ENCODE peak calls at places on chromosome 10, in six cellular contexts. O is CD8-positive, alpha-beta memory T cell; D is trophoblast cell; A is suprapubic skin; V is left ventricle myocardium inferior; Z is pancreas. K is an unnamed sample. For H3K4me1, the result is how much of the 10 kb centered on the place peaks cover.

GRCh38 chr10:70602665-70603438 is at the start of gene PRF1:
- DNase-seq in V (no peak), Z (no peak), O (peak), D (no peak), A (no peak), K (peak)

GRCh38 chr10:117541405-117541908 is 1.1 kb upstream of the EMX2 start:
- DNase-seq in O (no peak), D (no peak), A (peak), Z (no peak), V (no peak), K (peak)

GRCh38 chr10:112986791-112987190 is 36.7 kb downstream of the TCF7L2 start:
- DNase-seq in V (no peak), A (no peak), D (peak), Z (no peak), O (no peak), K (no peak)

GRCh38 chr10:64708920-64709681 is 1187.9 kb downstream of the REEP3 start:
- DNase-seq in D (no peak), O (no peak), Z (no peak), A (no peak), V (no peak), K (no peak)

GRCh38 chr10:33252794-33253203 is 81.7 kb downstream of the NRP1 start:
- DNase-seq in V (no peak), A (no peak), Z (no peak), D (no peak), O (no peak), K (no peak)

GRCh38 chr10:116126239-116126638 is 146.8 kb downstream of the GFRA1 start:
- DNase-seq in Z (no peak), D (no peak), O (no peak), A (no peak), V (no peak), K (no peak)

GRCh38 chr10:98097611-98098010 is 36.8 kb upstream of the R3HCC1L start:
- DNase-seq in V (no peak), A (no peak), Z (no peak), O (no peak), D (no peak), K (no peak)

GRCh38 chr10:117615649-117616048 is 73.1 kb downstream of the EMX2 start:
- DNase-seq in A (no peak), D (no peak), V (no peak), O (no peak), Z (no peak), K (no peak)

GRCh38 chr10:17685227-17685840 is 41.4 kb downstream of the STAM start:
- DNase-seq in Z (no peak), O (no peak), A (no peak), V (no peak), D (no peak), K (no peak)

GRCh38 chr10:119726291-119727261 is 726 bp downstream of the INPP5F start:
- DNase-seq in V (peak), D (peak), O (no peak), A (no peak), Z (no peak), K (no peak)

GRCh38 chr10:113441220-113441619 is 111.6 kb upstream of the HABP2 start:
- DNase-seq in D (no peak), O (no peak), V (no peak), Z (no peak), A (no peak), K (no peak)

GRCh38 chr10:71205468-71205867 is 6.9 kb upstream of the UNC5B start:
- DNase-seq in A (no peak), V (no peak), D (no peak), Z (no peak), O (no peak), K (no peak)

GRCh38 chr10:131901181-131901829 is 497 bp downstream of the PPP2R2D start:
- DNase-seq in V (peak), D (peak), A (peak), O (peak), Z (peak), K (peak)

GRCh38 chr10:17675638-17676037 is 31.7 kb downstream of the STAM start:
- DNase-seq in V (no peak), O (no peak), Z (no peak), A (no peak), D (no peak), K (no peak)

GRCh38 chr10:12526311-12526710 is 177.0 kb downstream of the CAMK1D start:
- DNase-seq in A (no peak), V (no peak), Z (no peak), D (no peak), O (no peak), K (no peak)

GRCh38 chr10:24898501-24898900 is 53.9 kb downstream of the PRTFDC1 start:
- DNase-seq in D (no peak), A (no peak), V (no peak), O (no peak), Z (no peak), K (no peak)

GRCh38 chr10:97169911-97170693 is 15.7 kb downstream of the SLIT1 start:
- DNase-seq in O (no peak), D (no peak), A (no peak), V (peak), Z (peak), K (peak)

GRCh38 chr10:46516660-46517416 is 39.6 kb downstream of the GPRIN2 start:
- DNase-seq in V (no peak), D (no peak), A (peak), O (no peak), Z (peak), K (no peak)

GRCh38 chr10:101777085-101777856 is 1.4 kb upstream of the FGF8 start:
- DNase-seq in D (no peak), V (no peak), Z (no peak), O (no peak), A (peak), K (no peak)

GRCh38 chr10:98589007-98589406 is 142.3 kb upstream of the HPS1 start:
- DNase-seq in O (no peak), Z (no peak), A (no peak), V (no peak), D (peak), K (no peak)

GRCh38 chr10:60282771-60283353 is 106.8 kb downstream of the ANK3 start:
- DNase-seq in A (no peak), Z (peak), D (peak), O (no peak), V (no peak), K (no peak)

GRCh38 chr10:70512149-70512611 is 33.6 kb downstream of the PALD1 start:
- DNase-seq in D (no peak), A (no peak), V (no peak), O (no peak), Z (no peak), K (no peak)

GRCh38 chr10:80202934-80203834 is 2.2 kb downstream of the ANXA11 start:
- DNase-seq in D (peak), Z (peak), O (peak), V (peak), A (no peak), K (peak)

GRCh38 chr10:42754155-42755027 is 28.2 kb upstream of the BMS1 start:
- DNase-seq in Z (peak), D (no peak), O (no peak), V (peak), A (no peak), K (peak)

GRCh38 chr10:100883322-100883821 is 29.4 kb upstream of the SLF2 start:
- DNase-seq in O (no peak), D (no peak), A (no peak), Z (no peak), V (no peak), K (no peak)

GRCh38 chr10:420154-421121 is 269.0 kb downstream of the DIP2C start:
- DNase-seq in V (no peak), O (no peak), Z (no peak), D (peak), A (no peak), K (peak)

GRCh38 chr10:121684276-121684675 is 86.0 kb upstream of the FGFR2 start:
- DNase-seq in V (no peak), Z (no peak), O (no peak), D (peak), A (no peak), K (no peak)

GRCh38 chr10:130254168-130255061 is 118.2 kb downstream of the GLRX3 start:
- DNase-seq in O (no peak), Z (no peak), V (no peak), A (no peak), D (no peak), K (no peak)

GRCh38 chr10:77195101-77195500 is 442.5 kb downstream of the KCNMA1 start:
- DNase-seq in A (no peak), V (no peak), Z (no peak), D (peak), O (no peak), K (no peak)

GRCh38 chr10:88408111-88408510 is 175.0 kb downstream of the RNLS start:
- DNase-seq in V (no peak), Z (no peak), O (no peak), D (no peak), A (no peak), K (no peak)

GRCh38 chr10:134205-134742 is 981 bp upstream of the ZMYND11 start:
- DNase-seq in Z (no peak), O (peak), D (peak), A (no peak), V (peak), K (no peak)

GRCh38 chr10:17645591-17646345 is 1.8 kb downstream of the STAM start:
- DNase-seq in O (no peak), V (no peak), D (no peak), A (no peak), Z (no peak), K (no peak)

GRCh38 chr10:116732546-116732945 is 9.8 kb downstream of the HSPA12A start:
- DNase-seq in V (no peak), O (no peak), Z (no peak), D (no peak), A (no peak), K (no peak)

GRCh38 chr10:66931340-66931948 is 5.6 kb downstream of the LRRTM3 start:
- DNase-seq in Z (no peak), D (no peak), V (no peak), A (no peak), O (no peak), K (no peak)

GRCh38 chr10:133245439-133246235 is 8.0 kb downstream of the VENTX start:
- DNase-seq in A (no peak), O (no peak), D (no peak), V (no peak), Z (no peak), K (no peak)

GRCh38 chr10:89001428-89002072 is 11.0 kb downstream of the FAS start:
- DNase-seq in O (no peak), Z (no peak), D (no peak), V (no peak), A (no peak), K (no peak)

GRCh38 chr10:106987362-106987761 is 177.1 kb downstream of the SORCS1 start:
- DNase-seq in D (no peak), O (no peak), V (no peak), Z (no peak), A (no peak), K (no peak)

GRCh38 chr10:106980711-106981460 is 183.6 kb downstream of the SORCS1 start:
- DNase-seq in Z (no peak), V (no peak), D (no peak), O (no peak), A (no peak), K (no peak)

GRCh38 chr10:106978746-106979145 is 185.8 kb downstream of the SORCS1 start:
- DNase-seq in V (no peak), Z (no peak), A (no peak), D (no peak), O (no peak), K (no peak)

GRCh38 chr10:106982248-106982647 is 182.3 kb downstream of the SORCS1 start:
- DNase-seq in Z (no peak), A (no peak), O (no peak), D (no peak), V (no peak), K (no peak)

GRCh38 chr10:106981461-106981850 is 183.1 kb downstream of the SORCS1 start:
- DNase-seq in A (no peak), V (no peak), D (no peak), O (no peak), Z (no peak), K (no peak)
- H3K4me3 ChIP-seq in A (no peak), V (no peak), D (no peak), O (no peak), Z (no peak), K (no peak)

DNA sequence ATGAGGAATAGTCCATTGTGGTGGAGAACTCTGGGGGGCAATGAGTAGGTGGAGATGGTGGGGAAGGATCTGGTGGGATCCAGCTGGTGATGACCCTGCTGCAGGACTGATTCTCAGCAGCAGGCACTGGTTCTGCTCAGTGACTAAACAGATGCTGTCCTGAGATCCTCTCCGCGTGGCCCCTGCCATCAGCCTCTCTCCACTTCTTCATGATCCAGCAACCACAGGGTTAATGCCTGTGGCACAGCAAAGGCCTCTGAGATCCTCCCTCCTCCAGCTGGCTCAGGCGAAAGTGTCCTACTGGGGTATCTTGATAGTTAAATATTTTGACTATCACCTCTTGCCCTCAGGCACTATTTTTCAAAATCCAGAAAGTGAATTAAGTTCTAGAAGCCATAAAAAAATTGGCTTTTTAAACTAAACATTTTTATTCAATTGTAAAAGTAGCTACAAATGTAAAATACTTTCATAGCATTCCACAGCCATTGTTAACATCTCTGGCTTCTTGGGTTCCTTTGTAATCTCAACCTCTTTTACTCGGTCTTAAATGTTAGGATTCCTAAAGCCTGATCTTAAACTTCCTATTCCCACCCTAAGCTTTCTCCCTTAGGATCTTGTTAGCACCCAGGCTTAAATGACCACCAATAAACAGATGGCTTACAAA is 13.1 kb downstream of the PLAU start:
- DNase-seq in O (no peak), V (no peak), A (no peak), D (no peak), Z (no peak), K (no peak)
- H3K4me1 ChIP-seq in O (under half), V (under half), A (under half), D (under half), Z (under half), K (under half)

DNA sequence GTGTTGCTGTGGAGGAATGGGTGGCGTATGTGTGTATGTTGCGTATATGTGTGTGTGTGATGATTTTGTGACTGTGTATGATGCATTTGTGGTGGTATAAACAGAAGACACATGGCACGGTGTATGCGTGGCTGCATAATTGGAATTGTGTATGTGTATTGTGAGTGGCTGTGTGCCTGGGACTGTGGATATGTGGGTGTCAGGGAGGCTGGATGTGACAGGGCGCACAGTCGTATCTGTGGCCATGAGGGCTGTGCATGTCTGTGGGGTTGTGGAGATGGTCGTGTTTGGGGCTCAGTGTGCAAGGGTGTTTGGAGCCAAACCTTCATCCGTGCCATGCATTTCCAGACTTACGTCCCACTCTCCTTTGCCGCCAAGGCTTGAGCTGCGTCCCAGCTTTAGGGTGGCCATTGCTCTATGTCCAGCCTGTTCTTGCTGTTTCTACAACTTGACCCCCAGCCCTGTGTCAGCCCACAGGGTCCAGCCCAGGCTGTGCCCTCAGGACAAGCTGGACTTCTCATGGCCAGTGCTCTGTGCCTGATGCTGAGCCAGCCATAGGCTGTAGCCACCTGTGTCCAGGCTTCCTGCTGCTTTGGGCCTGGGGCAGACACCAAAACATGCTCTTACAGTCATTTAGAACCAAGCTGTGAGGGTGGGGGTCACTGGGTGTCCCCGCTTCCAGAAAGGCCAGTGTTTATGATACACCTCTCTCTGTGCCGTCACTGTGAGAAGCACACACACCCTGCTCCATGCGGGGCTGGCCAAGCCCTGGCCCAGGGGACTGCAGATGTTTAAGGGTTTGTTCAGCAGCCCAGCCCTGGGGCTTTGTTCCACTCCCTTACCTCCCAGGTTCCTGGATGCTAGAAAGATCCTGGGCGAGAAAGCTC is 127.6 kb downstream of the NEURL1 start:
- DNase-seq in O (no peak), V (no peak), A (no peak), D (no peak), Z (no peak), K (peak)
- H3K27ac ChIP-seq in O (peak), V (peak), A (peak), D (no peak), Z (no peak), K (no peak)

DNA sequence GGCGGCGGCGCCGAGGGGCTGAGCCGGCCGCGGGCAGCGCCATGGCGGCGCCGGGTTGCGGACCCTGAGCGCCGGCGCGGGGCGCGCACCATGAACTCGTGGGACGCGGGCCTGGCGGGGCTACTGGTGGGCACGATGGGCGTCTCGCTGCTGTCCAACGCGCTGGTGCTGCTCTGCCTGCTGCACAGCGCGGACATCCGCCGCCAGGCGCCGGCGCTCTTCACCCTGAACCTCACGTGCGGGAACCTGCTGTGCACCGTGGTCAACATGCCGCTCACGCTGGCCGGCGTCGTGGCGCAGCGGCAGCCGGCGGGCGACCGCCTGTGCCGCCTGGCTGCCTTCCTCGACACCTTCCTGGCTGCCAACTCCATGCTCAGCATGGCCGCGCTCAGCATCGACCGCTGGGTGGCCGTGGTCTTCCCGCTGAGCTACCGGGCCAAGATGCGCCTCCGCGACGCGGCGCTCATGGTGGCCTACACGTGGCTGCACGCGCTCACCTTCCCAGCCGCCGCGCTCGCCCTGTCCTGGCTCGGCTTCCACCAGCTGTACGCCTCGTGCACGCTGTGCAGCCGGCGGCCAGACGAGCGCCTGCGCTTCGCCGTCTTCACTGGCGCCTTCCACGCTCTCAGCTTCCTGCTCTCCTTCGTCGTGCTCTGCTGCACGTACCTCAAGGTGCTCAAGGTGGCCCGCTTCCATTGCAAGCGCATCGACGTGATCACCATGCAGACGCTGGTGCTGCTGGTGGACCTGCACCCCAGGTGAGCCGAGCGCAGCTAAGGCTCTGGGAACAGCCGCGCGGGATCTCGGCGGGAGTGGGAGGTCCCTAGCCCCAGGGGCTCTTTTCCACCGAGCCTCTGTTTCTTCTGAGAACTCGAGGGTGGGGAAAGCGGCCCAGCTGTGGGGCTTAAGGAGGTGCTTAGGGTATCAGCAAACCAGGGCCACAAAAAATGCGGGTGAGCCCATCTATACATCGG is at the start of gene GPR26:
- DNase-seq in A (no peak), V (no peak), O (no peak), D (no peak), Z (no peak), K (no peak)
- H3K4me3 ChIP-seq in A (no peak), V (no peak), O (no peak), D (no peak), Z (no peak), K (no peak)

DNA sequence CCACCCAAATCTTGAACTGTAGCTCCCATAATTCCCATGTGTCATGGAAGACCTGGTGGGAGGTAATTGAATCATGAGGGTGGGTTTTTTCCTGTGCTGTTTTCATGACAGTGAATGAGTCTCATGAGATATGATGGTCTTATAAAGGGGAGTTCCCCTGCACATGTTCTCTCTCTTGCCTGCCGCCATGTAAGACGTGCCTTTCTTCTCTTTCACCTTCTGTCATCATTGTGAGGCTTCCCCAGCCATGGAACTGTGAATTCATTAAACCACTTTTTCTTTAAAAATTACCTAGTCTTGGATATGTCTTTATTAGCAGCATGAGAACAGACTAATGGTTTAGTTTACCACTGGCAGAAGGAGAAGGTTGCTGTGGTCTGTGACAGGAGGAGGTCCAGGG is 111.5 kb upstream of the RAB18 start:
- DNase-seq in A (no peak), D (no peak), Z (no peak), V (no peak), O (no peak), K (no peak)
- H3K4me1 ChIP-seq in A (under half), D (under half), Z (under half), V (under half), O (under half), K (under half)

GRCh38 chr10:11162828-11163599 is 145.3 kb downstream of the CELF2 start:
- DNase-seq in D (peak), A (no peak), V (peak), Z (no peak), O (peak), K (peak)
- H3K27ac ChIP-seq in D (no peak), A (peak), V (peak), Z (peak), O (peak), K (peak)

K was measured in right cardiac atrium.